ENCODE peak calls at places on chromosome 7, in nine cellular contexts. H, L, C, M, U, B, Z, G and O are unnamed samples.

GRCh38 chr7:44469461-44469860 is 21.0 kb downstream of the NUDCD3 start:
- DNase-seq in H (no peak), L (no peak), C (no peak), M (no peak), U (peak; percentile 87), B (no peak), Z (no peak), G (no peak), O (no peak)

GRCh38 chr7:99380823-99381663 is 6.5 kb downstream of the ARPC1B start:
- DNase-seq in H (no peak), L (peak; percentile 80), C (peak; percentile 75), M (peak; percentile 85), U (peak; percentile 68), B (peak; percentile 95), Z (no peak), G (no peak), O (no peak)

GRCh38 chr7:1520574-1521234 is 9.8 kb upstream of the MAFK start:
- DNase-seq in H (no peak), L (no peak), C (no peak), M (no peak), U (peak; percentile 45), B (no peak), Z (peak; percentile 76), G (peak; percentile 69), O (no peak)

GRCh38 chr7:151429555-151430331 is 10.2 kb downstream of the CRYGN start:
- DNase-seq in H (no peak), L (peak; percentile 65), C (peak; percentile 25), M (peak; percentile 53), U (no peak), B (peak; percentile 85), Z (peak; percentile 9), G (peak; percentile 66), O (no peak)

GRCh38 chr7:106009511-106010226 is 46.6 kb downstream of the CDHR3 start:
- DNase-seq in H (peak; percentile 76), L (peak; percentile 83), C (peak; percentile 54), M (peak; percentile 89), U (peak; percentile 97), B (peak; percentile 81), Z (peak; percentile 91), G (peak; percentile 100), O (peak; percentile 95)

GRCh38 chr7:96734343-96734742 is 24.7 kb upstream of the SEM1 start:
- DNase-seq in H (no peak), L (no peak), C (no peak), M (no peak), U (no peak), B (no peak), Z (no peak), G (no peak), O (no peak)

GRCh38 chr7:150754950-150755349 is 17.7 kb downstream of the GIMAP5 start:
- DNase-seq in H (no peak), L (no peak), C (no peak), M (no peak), U (no peak), B (no peak), Z (no peak), G (no peak), O (no peak)

GRCh38 chr7:17109017-17109416 is 189.4 kb upstream of the AHR start:
- DNase-seq in H (no peak), L (no peak), C (no peak), M (no peak), U (no peak), B (no peak), Z (peak; percentile 56), G (no peak), O (no peak)

GRCh38 chr7:155886391-155887173 is 74.3 kb upstream of the SHH start:
- DNase-seq in H (no peak), L (no peak), C (no peak), M (no peak), U (no peak), B (no peak), Z (no peak), G (no peak), O (no peak)

GRCh38 chr7:131057015-131057518 is 270.6 kb upstream of the MKLN1 start:
- DNase-seq in H (no peak), L (no peak), C (no peak), M (no peak), U (no peak), B (peak; percentile 68), Z (no peak), G (no peak), O (no peak)

GRCh38 chr7:131383417-131383816 is 55.7 kb downstream of the MKLN1 start:
- DNase-seq in H (no peak), L (no peak), C (no peak), M (no peak), U (no peak), B (no peak), Z (no peak), G (no peak), O (no peak)

GRCh38 chr7:98281757-98282652 is 519 bp downstream of the BRI3 start:
- DNase-seq in H (no peak), L (no peak), C (no peak), M (peak; percentile 44), U (no peak), B (peak; percentile 33), Z (no peak), G (no peak), O (no peak)

GRCh38 chr7:80475383-80475782 is 36.5 kb downstream of the GNAT3 start:
- DNase-seq in H (no peak), L (no peak), C (no peak), M (no peak), U (no peak), B (no peak), Z (peak; percentile 33), G (no peak), O (no peak)

GRCh38 chr7:8480466-8480865 is 47.1 kb downstream of the NXPH1 start:
- DNase-seq in H (no peak), L (no peak), C (no peak), M (no peak), U (peak; percentile 51), B (no peak), Z (no peak), G (no peak), O (no peak)

GRCh38 chr7:13050703-13051102 is 363.3 kb downstream of the ARL4A start:
- DNase-seq in H (no peak), L (no peak), C (no peak), M (no peak), U (no peak), B (no peak), Z (peak; percentile 73), G (no peak), O (no peak)

GRCh38 chr7:32142649-32143048 is 72.4 kb upstream of the PDE1C start:
- DNase-seq in H (no peak), L (no peak), C (no peak), M (no peak), U (peak; percentile 28), B (no peak), Z (peak; percentile 86), G (no peak), O (no peak)

GRCh38 chr7:141675431-141676210 is 26.3 kb downstream of the DENND11 start:
- DNase-seq in H (no peak), L (no peak), C (no peak), M (peak; percentile 29), U (no peak), B (no peak), Z (no peak), G (no peak), O (no peak)

GRCh38 chr7:68269410-68269809 is 1272.8 kb downstream of the TYW1 start:
- DNase-seq in H (no peak), L (no peak), C (no peak), M (no peak), U (peak; percentile 97), B (no peak), Z (no peak), G (no peak), O (no peak)

GRCh38 chr7:5695709-5696345 is 85.6 kb downstream of the RNF216 start:
- DNase-seq in H (no peak), L (no peak), C (no peak), M (no peak), U (no peak), B (no peak), Z (no peak), G (no peak), O (no peak)

GRCh38 chr7:128799451-128799850 is 7.7 kb downstream of the CCDC136 start:
- DNase-seq in H (no peak), L (no peak), C (no peak), M (no peak), U (no peak), B (no peak), Z (no peak), G (no peak), O (no peak)